ENCODE peak calls at places on chromosomes 4 and X, in six cellular contexts. N, Q, K, X, J and A are unnamed samples.
A peak's percentile ranks its signal among the peaks of the same experiment; 100 is the strongest.

GRCh38 chr4:55754754-55755350 is 64.7 kb upstream of the EXOC1L start:
- DNase-seq in N (no peak), Q (peak; percentile 80), K (no peak), X (no peak), J (no peak), A (no peak)

GRCh38 chr4:13892739-13893105 is 265.2 kb upstream of the BOD1L1 start:
- DNase-seq in N (no peak), Q (peak; percentile 26), K (no peak), X (no peak), J (peak; percentile 19), A (no peak)

GRCh38 chr4:110164251-110164650 is 34.2 kb downstream of the ELOVL6 start:
- DNase-seq in N (no peak), Q (peak; percentile 59), K (no peak), X (no peak), J (no peak), A (no peak)

GRCh38 chr4:143514432-143514831 is 930 bp downstream of the SMARCA5 start:
- DNase-seq in N (peak; percentile 29), Q (peak; percentile 33), K (no peak), X (peak; percentile 59), J (peak; percentile 61), A (peak; percentile 14)

GRCh38 chr4:3305610-3306371 is 13.0 kb downstream of the RGS12 start:
- DNase-seq in N (peak; percentile 49), Q (no peak), K (no peak), X (peak; percentile 29), J (no peak), A (no peak)

GRCh38 chr4:183348706-183349659 is 26.8 kb upstream of the CLDN24 start:
- DNase-seq in N (peak; percentile 85), Q (peak; percentile 60), K (no peak), X (no peak), J (no peak), A (no peak)

GRCh38 chrX:133417364-133417763 is 2.1 kb upstream of the GPC4 start:
- DNase-seq in N (no peak), Q (no peak), K (no peak), X (no peak), J (no peak), A (no peak)

GRCh38 chr4:98851806-98852205 is 77.1 kb downstream of the EIF4E start:
- DNase-seq in N (no peak), Q (no peak), K (no peak), X (no peak), J (no peak), A (no peak)

GRCh38 chr4:53592128-53592527 is 842 bp upstream of the LNX1 start:
- DNase-seq in N (no peak), Q (no peak), K (no peak), X (peak; percentile 75), J (peak; percentile 38), A (no peak)

GRCh38 chrX:10496345-10496965 is 123.9 kb downstream of the MID1 start:
- DNase-seq in N (no peak), Q (no peak), K (no peak), X (no peak), J (no peak), A (no peak)

GRCh38 chrX:2658585-2659292 is 32.4 kb upstream of the CD99 start:
- DNase-seq in N (no peak), Q (no peak), K (no peak), X (no peak), J (no peak), A (no peak)

GRCh38 chr4:165288639-165289428 is 38.6 kb upstream of the MSMO1 start:
- DNase-seq in N (no peak), Q (peak; percentile 28), K (no peak), X (no peak), J (no peak), A (no peak)

GRCh38 chr4:118389731-118390520 is 37.1 kb upstream of the PRSS12 start:
- DNase-seq in N (no peak), Q (peak; percentile 32), K (no peak), X (no peak), J (no peak), A (no peak)

GRCh38 chrX:137033774-137034507 is at the start of gene GPR101:
- DNase-seq in N (no peak), Q (no peak), K (no peak), X (no peak), J (peak; percentile 11), A (no peak)

GRCh38 chr4:72567821-72568620 is 1.0 kb downstream of the ADAMTS3 start:
- DNase-seq in N (peak; percentile 21), Q (peak; percentile 96), K (no peak), X (peak; percentile 30), J (peak; percentile 88), A (peak; percentile 26)

GRCh38 chr4:104967034-104967401 is 179.7 kb upstream of the TET2 start:
- DNase-seq in N (peak; percentile 39), Q (peak; percentile 78), K (no peak), X (peak; percentile 73), J (peak; percentile 59), A (no peak)

GRCh38 chr4:2332976-2333319 is 71.0 kb upstream of the MXD4 start:
- DNase-seq in N (no peak), Q (no peak), K (no peak), X (no peak), J (peak; percentile 3), A (no peak)

GRCh38 chr4:111334356-111334755 is 711.5 kb upstream of the PITX2 start:
- DNase-seq in N (no peak), Q (no peak), K (no peak), X (no peak), J (no peak), A (no peak)

GRCh38 chrX:29555465-29556091 is 659.8 kb upstream of the MAGEB2 start:
- DNase-seq in N (no peak), Q (no peak), K (no peak), X (no peak), J (no peak), A (peak; percentile 29)

GRCh38 chr4:108058685-108059440 is 69.2 kb downstream of the HADH start:
- DNase-seq in N (no peak), Q (peak; percentile 85), K (no peak), X (no peak), J (peak; percentile 61), A (no peak)

GRCh38 chr4:89640620-89641366 is 196.2 kb downstream of the SNCA start:
- DNase-seq in N (peak; percentile 9), Q (peak; percentile 10), K (no peak), X (peak; percentile 50), J (peak; percentile 87), A (no peak)

GRCh38 chr4:52550186-52550585 is 108.9 kb downstream of the USP46 start:
- DNase-seq in N (no peak), Q (no peak), K (no peak), X (no peak), J (no peak), A (no peak)

GRCh38 chr4:37812713-37813112 is 13.8 kb upstream of the PGM2 start:
- DNase-seq in N (no peak), Q (peak; percentile 46), K (no peak), X (no peak), J (peak; percentile 8), A (no peak)

GRCh38 chr4:148563684-148564083 is 121.5 kb upstream of the NR3C2 start:
- DNase-seq in N (no peak), Q (peak; percentile 65), K (no peak), X (no peak), J (no peak), A (no peak)

DNA sequence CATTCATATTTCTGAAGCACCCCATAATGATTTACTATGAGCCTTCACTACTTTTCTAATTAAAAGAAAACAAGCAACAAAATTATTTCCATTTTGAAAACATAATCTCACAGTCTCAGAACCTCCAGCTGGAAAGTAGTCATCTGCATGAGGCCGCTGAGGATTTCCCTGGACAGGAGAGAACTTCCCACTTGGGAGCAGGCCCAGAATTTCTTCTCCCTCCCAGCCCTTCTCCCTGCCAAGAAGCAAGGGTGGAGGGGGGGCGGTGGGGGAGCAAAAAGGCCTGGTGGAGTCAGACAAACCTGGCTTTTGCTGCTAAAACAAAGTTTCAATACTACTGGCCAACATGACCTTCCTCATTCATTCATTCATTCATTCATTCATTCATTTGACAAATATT is 167.3 kb downstream of the PJA1 start:
- DNase-seq in N (no peak), Q (peak; percentile 16), K (no peak), X (peak; percentile 52), J (peak; percentile 38), A (no peak)
- TF ChIP-seq CTCF in N (no peak), Q (no peak), K (no peak), X (no peak), J (no peak), A (no peak)

GRCh38 chr4:19486400-19486799 is 765.3 kb upstream of the SLIT2 start:
- DNase-seq in N (no peak), Q (peak; percentile 53), K (no peak), X (no peak), J (no peak), A (no peak)
- TF ChIP-seq CTCF in N (no peak), Q (peak; percentile 29), K (no peak), X (no peak), J (no peak), A (no peak)

DNA sequence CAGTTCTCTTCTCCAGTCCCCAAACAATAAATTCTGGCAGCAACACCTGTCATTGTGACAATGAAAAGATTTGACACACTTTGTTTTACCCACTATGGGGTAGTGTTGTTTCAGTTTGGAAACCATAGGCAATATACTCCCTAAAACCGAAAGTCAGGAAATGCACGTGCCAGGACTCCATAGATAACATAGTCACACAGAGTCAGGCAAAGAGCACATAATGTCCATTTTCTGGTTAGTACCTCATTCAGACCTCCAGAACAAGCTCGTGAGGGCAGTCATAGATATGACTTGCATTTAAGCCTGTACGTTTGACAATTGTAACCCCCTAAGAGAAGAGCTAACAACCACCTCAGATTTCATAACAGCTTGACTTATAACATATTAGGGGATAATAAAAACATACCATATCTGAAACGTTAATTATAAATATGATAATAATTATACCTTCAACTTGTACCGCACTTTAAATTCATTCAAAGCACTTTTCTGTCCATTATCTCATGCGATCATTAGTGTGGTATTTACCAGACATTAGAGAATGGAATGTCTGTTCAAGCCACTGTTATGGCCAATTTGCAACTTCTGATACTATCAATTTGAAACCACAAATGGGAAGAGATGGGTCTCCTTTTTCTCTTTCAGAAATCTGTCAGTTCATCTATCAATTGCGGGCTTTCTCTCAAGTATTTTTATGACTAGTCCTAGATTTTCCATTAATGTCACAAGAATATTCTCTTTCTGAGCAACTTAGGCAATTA is 147.4 kb downstream of the LDB2 start:
- DNase-seq in N (no peak), Q (no peak), K (no peak), X (no peak), J (no peak), A (no peak)
- TF ChIP-seq CTCF in N (no peak), Q (no peak), K (no peak), X (no peak), J (no peak), A (no peak)

DNA sequence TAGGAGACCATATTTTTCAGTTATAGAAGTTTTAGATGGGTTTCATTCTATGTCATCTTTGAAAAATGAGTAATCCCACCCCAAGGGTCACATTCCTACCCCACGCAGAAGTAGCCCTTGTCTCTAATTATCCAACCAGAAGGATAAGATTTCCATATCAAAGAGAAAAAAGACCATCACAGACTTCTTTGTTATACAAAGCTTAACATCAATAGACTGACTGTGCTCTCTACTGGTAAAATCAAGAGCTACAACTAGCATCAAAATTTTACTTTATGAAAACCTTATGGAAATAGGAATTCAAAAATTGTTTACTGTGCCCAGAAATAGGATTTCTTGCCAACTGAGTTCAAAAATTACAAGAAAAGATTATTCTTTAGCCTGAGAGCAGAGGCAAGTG is 24.9 kb downstream of the TNMD start:
- DNase-seq in N (no peak), Q (peak; percentile 4), K (no peak), X (no peak), J (no peak), A (no peak)
- TF ChIP-seq CTCF in N (no peak), Q (peak; percentile 46), K (no peak), X (no peak), J (peak; percentile 44), A (no peak)